ENCODE peak calls at places on chromosome 14, in four cellular contexts. W is cardiac muscle cell, X is ovary, S is body of pancreas. G is an unnamed sample.
A peak's percentile ranks its signal among the peaks of the same experiment; 100 is the strongest.

GRCh38 chr14:54349713-54350112 is 47.1 kb upstream of the CDKN3 start:
- DNase-seq in X (no peak), S (no peak), W (no peak), G (no peak)

GRCh38 chr14:60164717-60165546 is at the start of gene DHRS7:
- DNase-seq in X (peak; percentile 83), S (peak; percentile 80), W (peak; percentile 87), G (peak; percentile 83)

GRCh38 chr14:46250113-46250703 is 401.4 kb downstream of the RPL10L start:
- DNase-seq in W (peak; percentile 24), X (no peak), S (no peak), G (no peak)

GRCh38 chr14:49865431-49865859 is 12.9 kb upstream of the NEMF start:
- DNase-seq in X (peak; percentile 79), S (peak; percentile 78), W (peak; percentile 77), G (peak; percentile 67)

GRCh38 chr14:105069887-105070759 is 4.9 kb upstream of the GPR132 start:
- DNase-seq in S (no peak), X (no peak), W (peak; percentile 53), G (no peak)

GRCh38 chr14:31326111-31326510 is 94.2 kb downstream of the HEATR5A start:
- DNase-seq in S (no peak), X (no peak), W (peak; percentile 12), G (no peak)

GRCh38 chr14:76929927-76930326 is 98.6 kb downstream of the IRF2BPL start:
- DNase-seq in X (no peak), W (no peak), S (no peak), G (peak; percentile 33)

GRCh38 chr14:74085047-74085637 is 386 bp downstream of the LIN52 start:
- DNase-seq in W (peak; percentile 21), S (no peak), X (peak; percentile 30), G (no peak)

GRCh38 chr14:71591929-71592328 is 340.3 kb upstream of the RGS6 start:
- DNase-seq in S (no peak), W (peak; percentile 67), X (no peak), G (no peak)

GRCh38 chr14:87149583-87150354 is 843.2 kb downstream of the GALC start:
- DNase-seq in X (no peak), W (no peak), S (no peak), G (no peak)

GRCh38 chr14:81516941-81517797 is 16.5 kb downstream of the SEL1L start:
- DNase-seq in X (peak; percentile 31), S (no peak), W (peak; percentile 87), G (no peak)

GRCh38 chr14:54392131-54392859 is 4.5 kb upstream of the CDKN3 start:
- DNase-seq in S (no peak), W (no peak), X (no peak), G (no peak)

GRCh38 chr14:70098257-70098809 is 90.4 kb downstream of the SLC8A3 start:
- DNase-seq in W (peak; percentile 54), X (no peak), S (no peak), G (no peak)

GRCh38 chr14:25350802-25351201 is 300.9 kb upstream of the STXBP6 start:
- DNase-seq in X (peak; percentile 66), W (no peak), S (no peak), G (no peak)

GRCh38 chr14:49954171-49954631 is 61.3 kb downstream of the ARF6 start:
- DNase-seq in X (no peak), S (no peak), W (no peak), G (no peak)

GRCh38 chr14:32611752-32612151 is 282.7 kb downstream of the AKAP6 start:
- DNase-seq in W (peak; percentile 78), S (no peak), X (no peak), G (no peak)

GRCh38 chr14:23117371-23118020 is 1.6 kb downstream of the CEBPE start:
- DNase-seq in W (no peak), S (no peak), X (no peak), G (no peak)
- H3K4me3 ChIP-seq in W (no peak overlapping the region), S (no peak overlapping the region), X (no peak overlapping the region), G (no peak overlapping the region)

DNA sequence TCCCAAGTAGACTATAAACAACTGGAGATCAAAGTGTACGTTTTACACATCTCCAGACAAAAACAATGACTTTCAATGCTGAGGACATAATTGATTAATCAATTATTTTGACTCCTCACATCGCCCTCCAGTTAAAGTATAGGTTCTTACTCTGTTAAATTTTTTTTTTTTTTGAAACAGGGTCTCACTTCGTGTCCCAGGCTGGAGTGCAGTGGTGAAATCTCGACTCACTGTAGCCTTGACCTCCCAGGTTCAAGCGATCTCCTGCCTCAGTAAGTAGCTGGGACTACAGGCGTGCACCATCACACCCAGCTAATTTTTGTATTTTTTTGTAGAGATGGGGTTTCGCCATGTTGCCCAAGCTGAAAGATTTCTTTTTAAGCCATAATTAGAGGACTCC is 938 bp upstream of the CCNB1IP1 start:
- DNase-seq in W (no peak), X (no peak), S (no peak), G (no peak)
- H3K4me3 ChIP-seq in W (no peak overlapping the region), X (no peak overlapping the region), S (no peak overlapping the region), G (no peak overlapping the region)

GRCh38 chr14:61280092-61280525 is 1.0 kb downstream of the TMEM30B start:
- DNase-seq in W (no peak), S (peak; percentile 50), X (no peak), G (no peak)

GRCh38 chr14:61282746-61283145 is 1.6 kb upstream of the TMEM30B start:
- DNase-seq in W (no peak), S (no peak), X (no peak), G (no peak)

GRCh38 chr14:61281186-61281676 is at the start of gene TMEM30B:
- DNase-seq in W (no peak), S (peak; percentile 95), X (peak; percentile 19), G (no peak)

GRCh38 chr14:61281911-61282310 is 773 bp upstream of the TMEM30B start:
- DNase-seq in S (no peak), X (no peak), W (no peak), G (no peak)

GRCh38 chr14:61280526-61281185 is 482 bp downstream of the TMEM30B start:
- DNase-seq in X (peak; percentile 46), W (peak; percentile 50), S (peak; percentile 80), G (no peak)
- H3K4me3 ChIP-seq in X (peak overlapping the region; percentile 45), W (peak overlapping the region; percentile 20), S (peak overlapping the region; percentile 62), G (peak overlapping the region; percentile 44)

GRCh38 chr14:21534576-21534975 is 8.4 kb upstream of the SALL2 start:
- DNase-seq in S (no peak), W (no peak), X (no peak), G (no peak)
- H3K4me3 ChIP-seq in S (no peak overlapping the region), W (no peak overlapping the region), X (no peak overlapping the region), G (no peak overlapping the region)

GRCh38 chr14:23866269-23866668 is 87.3 kb upstream of the DHRS4 start:
- DNase-seq in S (no peak), W (no peak), X (no peak), G (no peak)

GRCh38 chr14:23864252-23864651 is 89.3 kb upstream of the DHRS4 start:
- DNase-seq in X (no peak), S (no peak), W (no peak), G (no peak)

GRCh38 chr14:23863836-23864235 is 89.7 kb upstream of the DHRS4 start:
- DNase-seq in X (no peak), W (no peak), S (no peak), G (no peak)

GRCh38 chr14:23865502-23865901 is 88.1 kb upstream of the DHRS4 start:
- DNase-seq in S (no peak), X (no peak), W (no peak), G (no peak)

DNA sequence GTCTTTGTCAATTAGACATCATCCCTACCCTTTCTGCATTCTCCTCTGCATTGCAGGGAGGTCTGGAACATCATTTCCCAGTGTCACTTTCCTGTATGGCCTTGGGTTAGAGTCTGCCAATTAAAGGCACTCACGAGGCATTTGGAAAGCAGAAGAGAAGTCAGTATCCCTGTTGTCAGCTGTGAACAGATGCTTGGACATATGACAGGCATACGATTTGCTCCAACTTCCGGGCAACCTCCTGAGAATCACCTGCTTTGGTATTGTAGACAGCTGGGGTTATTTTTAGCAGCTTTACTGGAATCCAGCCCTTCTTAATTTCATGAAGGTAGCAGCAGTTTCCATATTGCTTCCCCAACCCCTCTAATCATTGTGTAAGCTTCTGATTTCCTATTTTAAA is 88.7 kb upstream of the DHRS4 start:
- DNase-seq in X (no peak), W (no peak), S (no peak), G (no peak)
- H3K4me3 ChIP-seq in X (no peak overlapping the region), W (no peak overlapping the region), S (no peak overlapping the region), G (no peak overlapping the region)